ENCODE peak calls at places on chromosome 21, in seven cellular contexts. Z, P, I, F, N, G and D are unnamed samples.

GRCh38 chr21:27429612-27430361 is 462.9 kb upstream of the ADAMTS5 start:
- DNase-seq in I (peak), F (no peak), N (no peak), Z (no peak), P (no peak), G (no peak), D (no peak)

GRCh38 chr21:18772404-18772803 is 368.8 kb upstream of the TMPRSS15 start:
- DNase-seq in G (no peak), I (no peak), P (no peak), Z (peak), F (no peak), N (no peak), D (no peak)

GRCh38 chr21:42677339-42678117 is 24.1 kb downstream of the PDE9A start:
- DNase-seq in Z (peak), I (peak), G (peak), F (no peak), P (no peak), N (no peak), D (no peak)

GRCh38 chr21:42784276-42784675 is 95.1 kb downstream of the WDR4 start:
- DNase-seq in Z (no peak), N (no peak), F (no peak), I (no peak), G (no peak), P (no peak), D (no peak)

GRCh38 chr21:46569071-46569470 is 35.8 kb downstream of the S100B start:
- DNase-seq in I (peak), F (no peak), G (no peak), P (no peak), N (no peak), Z (no peak), D (no peak)

GRCh38 chr21:45831991-45832740 is 149.4 kb upstream of the COL6A1 start:
- DNase-seq in I (peak), Z (peak), N (no peak), G (no peak), P (no peak), F (no peak), D (no peak)

GRCh38 chr21:23936224-23936623 is 1671.1 kb downstream of the MRPL39 start:
- DNase-seq in F (no peak), G (no peak), Z (peak), N (no peak), I (peak), P (no peak), D (peak)

GRCh38 chr21:44932366-44933181 is 7.3 kb upstream of the SLX9 start:
- DNase-seq in P (no peak), F (no peak), G (peak), I (no peak), Z (peak), N (no peak), D (no peak)

GRCh38 chr21:34582506-34583150 is 32.3 kb downstream of the RCAN1 start:
- DNase-seq in G (no peak), N (no peak), P (peak), F (no peak), I (peak), Z (peak), D (no peak)

GRCh38 chr21:14684071-14684470 is 138.0 kb upstream of the SAMSN1 start:
- DNase-seq in P (no peak), I (no peak), G (no peak), F (no peak), Z (peak), N (no peak), D (no peak)

GRCh38 chr21:45027241-45028196 is 46.9 kb upstream of the ADARB1 start:
- DNase-seq in Z (no peak), G (no peak), P (no peak), F (no peak), N (no peak), I (no peak), D (no peak)

GRCh38 chr21:33801424-33802405 is 113.9 kb downstream of the ATP5PO start:
- DNase-seq in F (peak), P (peak), G (no peak), I (peak), N (no peak), Z (peak), D (no peak)

GRCh38 chr21:45423968-45424853 is 19.2 kb downstream of the COL18A1 start:
- DNase-seq in Z (no peak), N (no peak), I (no peak), F (no peak), P (no peak), G (peak), D (no peak)

GRCh38 chr21:34812510-34813265 is 143.9 kb downstream of the CLIC6 start:
- DNase-seq in N (no peak), G (no peak), F (no peak), Z (no peak), P (no peak), I (peak), D (no peak)

GRCh38 chr21:17513214-17514123 is 626 bp downstream of the CXADR start:
- DNase-seq in I (no peak), P (no peak), N (no peak), F (no peak), G (no peak), Z (no peak), D (no peak)

GRCh38 chr21:26958792-26959191 is 8.1 kb downstream of the ADAMTS5 start:
- DNase-seq in N (no peak), P (no peak), I (no peak), G (no peak), F (no peak), Z (no peak), D (no peak)

GRCh38 chr21:39097335-39097861 is 85.9 kb downstream of the PSMG1 start:
- DNase-seq in I (no peak), F (peak), P (no peak), N (no peak), G (no peak), Z (no peak), D (no peak)

GRCh38 chr21:32413697-32414578 is 1.4 kb downstream of the EVA1C start:
- DNase-seq in P (no peak), I (no peak), Z (no peak), N (no peak), F (no peak), G (no peak), D (peak)

GRCh38 chr21:26140185-26140584 is 30.4 kb downstream of the APP start:
- DNase-seq in P (peak), F (peak), N (no peak), Z (peak), I (peak), G (peak), D (no peak)

GRCh38 chr21:41369915-41370839 is 8.3 kb downstream of the MX2 start:
- DNase-seq in N (no peak), I (no peak), Z (peak), F (no peak), G (peak), P (no peak), D (no peak)
- H3K4me3 ChIP-seq in N (peak), I (no peak), Z (peak), F (peak), G (peak), P (no peak), D (peak)

GRCh38 chr21:43864313-43864805 is 664 bp upstream of the AGPAT3 start:
- DNase-seq in P (peak), G (peak), N (no peak), I (peak), F (peak), Z (peak), D (no peak)
- TF ChIP-seq POLR2A in P (peak), G (peak), N (peak), I (no peak), F (peak), Z (no peak), D (no peak)

GRCh38 chr21:29360799-29361765 is 62.4 kb downstream of the BACH1 start:
- DNase-seq in G (no peak), I (peak), Z (peak), N (no peak), P (no peak), F (no peak), D (no peak)
- TF ChIP-seq CTCF in G (no peak), I (no peak), Z (no peak), N (peak), P (no peak), F (no peak), D (no peak)

DNA sequence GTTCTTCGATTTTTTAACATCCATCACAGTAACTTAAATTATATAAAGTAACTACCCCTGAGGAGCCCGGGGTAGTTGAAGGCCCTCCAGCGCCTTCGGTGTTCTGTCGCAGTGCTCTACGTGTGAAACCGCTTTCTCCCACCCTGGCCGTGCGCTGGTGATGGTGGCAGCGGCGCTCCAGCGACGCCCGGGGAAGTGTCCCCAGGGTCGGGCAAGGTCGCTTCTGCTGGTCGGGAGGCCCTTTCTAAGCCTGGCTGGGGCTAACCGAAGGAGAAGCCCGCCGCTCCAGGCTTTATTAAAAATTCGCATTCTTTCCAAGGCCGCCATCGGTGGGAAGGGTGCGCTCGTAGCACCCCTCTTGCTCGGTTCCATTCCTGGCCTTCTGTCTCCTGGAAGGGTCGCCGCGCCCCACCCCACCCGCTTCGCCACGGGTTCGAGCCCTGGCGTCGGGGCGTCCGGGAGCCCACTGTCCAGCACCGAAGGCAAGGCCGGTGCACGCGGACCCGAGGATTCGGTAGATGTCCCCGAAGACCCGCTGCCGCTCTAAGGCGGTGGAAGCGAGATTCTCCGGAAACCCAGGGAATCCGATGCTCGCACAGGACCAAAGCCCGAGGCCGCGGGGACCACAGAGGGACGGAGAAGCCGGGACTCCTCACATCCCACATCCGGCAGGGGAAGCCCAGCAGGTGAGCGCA is 807 bp upstream of the RIPPLY3 start:
- DNase-seq in P (no peak), Z (no peak), F (no peak), N (no peak), I (no peak), G (no peak), D (no peak)
- H3K4me3 ChIP-seq in P (no peak), Z (no peak), F (peak), N (peak), I (peak), G (peak), D (no peak)